ENCODE peak calls at places on chromosome 13, in seven cellular contexts. C, U, P, L, E, M and D are unnamed samples.

GRCh38 chr13:40508112-40508511 is 158.3 kb downstream of the FOXO1 start:
- DNase-seq in C (peak; percentile 77), U (no peak), P (no peak), L (no peak), E (no peak), M (no peak), D (no peak)

GRCh38 chr13:101576452-101576851 is 124.0 kb downstream of the ITGBL1 start:
- DNase-seq in C (peak; percentile 61), U (no peak), P (no peak), L (no peak), E (no peak), M (no peak), D (no peak)

GRCh38 chr13:52053460-52053859 is 29.0 kb downstream of the UTP14C start:
- DNase-seq in C (no peak), U (no peak), P (no peak), L (no peak), E (no peak), M (no peak), D (no peak)

GRCh38 chr13:73809561-73809960 is 324.6 kb downstream of the KLF12 start:
- DNase-seq in C (peak; percentile 77), U (no peak), P (no peak), L (no peak), E (no peak), M (no peak), D (no peak)

GRCh38 chr13:76937416-76937815 is 10.9 kb upstream of the ACOD1 start:
- DNase-seq in C (peak; percentile 95), U (no peak), P (no peak), L (no peak), E (no peak), M (no peak), D (no peak)

GRCh38 chr13:43058836-43059235 is 35.5 kb downstream of the DNAJC15 start:
- DNase-seq in C (peak; percentile 48), U (no peak), P (no peak), L (no peak), E (no peak), M (no peak), D (no peak)

GRCh38 chr13:21683034-21683733 is 12.3 kb downstream of the FGF9 start:
- DNase-seq in C (peak; percentile 89), U (no peak), P (no peak), L (no peak), E (peak; percentile 26), M (no peak), D (no peak)

GRCh38 chr13:87754097-87754496 is 82.9 kb downstream of the SLITRK5 start:
- DNase-seq in C (no peak), U (no peak), P (no peak), L (no peak), E (no peak), M (no peak), D (no peak)

GRCh38 chr13:26074706-26075105 is 22.9 kb upstream of the SHISA2 start:
- DNase-seq in C (peak; percentile 42), U (no peak), P (no peak), L (no peak), E (no peak), M (no peak), D (no peak)

GRCh38 chr13:42959615-42960014 is 32.4 kb downstream of the EPSTI1 start:
- DNase-seq in C (no peak), U (no peak), P (no peak), L (no peak), E (no peak), M (no peak), D (no peak)

GRCh38 chr13:41008349-41008980 is 10.7 kb downstream of the ELF1 start:
- DNase-seq in C (peak; percentile 54), U (no peak), P (no peak), L (no peak), E (no peak), M (no peak), D (no peak)

GRCh38 chr13:21616205-21616604 is 12.2 kb upstream of the MICU2 start:
- DNase-seq in C (no peak), U (no peak), P (no peak), L (no peak), E (no peak), M (no peak), D (no peak)

GRCh38 chr13:109383683-109384082 is 402.7 kb downstream of the IRS2 start:
- DNase-seq in C (peak; percentile 90), U (no peak), P (no peak), L (no peak), E (no peak), M (no peak), D (no peak)

GRCh38 chr13:37319041-37319443 is 213.6 kb upstream of the CSNK1A1L start:
- DNase-seq in C (peak; percentile 58), U (no peak), P (no peak), L (no peak), E (no peak), M (no peak), D (no peak)

GRCh38 chr13:41608779-41609178 is 151.4 kb downstream of the RGCC start:
- DNase-seq in C (peak; percentile 45), U (no peak), P (no peak), L (no peak), E (no peak), M (no peak), D (no peak)

GRCh38 chr13:73874460-73874859 is 259.7 kb downstream of the KLF12 start:
- DNase-seq in C (no peak), U (no peak), P (no peak), L (no peak), E (no peak), M (no peak), D (no peak)

GRCh38 chr13:101916108-101916757 is 463.8 kb downstream of the ITGBL1 start:
- DNase-seq in C (peak; percentile 14), U (no peak), P (no peak), L (no peak), E (peak; percentile 17), M (no peak), D (no peak)

GRCh38 chr13:48476215-48476614 is 56.7 kb downstream of the RCBTB2 start:
- DNase-seq in C (no peak), U (no peak), P (no peak), L (no peak), E (no peak), M (no peak), D (no peak)

GRCh38 chr13:111900390-111901180 is 166.4 kb upstream of the SOX1 start:
- DNase-seq in C (no peak), U (no peak), P (no peak), L (no peak), E (no peak), M (no peak), D (no peak)

GRCh38 chr13:24668955-24669354 is 11.3 kb upstream of the ATP12A start:
- DNase-seq in C (no peak), U (no peak), P (no peak), L (no peak), E (no peak), M (no peak), D (no peak)

GRCh38 chr13:24672141-24673132 is 7.8 kb upstream of the ATP12A start:
- DNase-seq in C (no peak), U (no peak), P (no peak), L (no peak), E (no peak), M (no peak), D (no peak)

GRCh38 chr13:24670174-24670573 is 10.0 kb upstream of the ATP12A start:
- DNase-seq in C (no peak), U (no peak), P (no peak), L (no peak), E (no peak), M (no peak), D (no peak)

GRCh38 chr13:24670927-24671326 is 9.3 kb upstream of the ATP12A start:
- DNase-seq in C (peak; percentile 20), U (no peak), P (no peak), L (no peak), E (no peak), M (no peak), D (no peak)

DNA sequence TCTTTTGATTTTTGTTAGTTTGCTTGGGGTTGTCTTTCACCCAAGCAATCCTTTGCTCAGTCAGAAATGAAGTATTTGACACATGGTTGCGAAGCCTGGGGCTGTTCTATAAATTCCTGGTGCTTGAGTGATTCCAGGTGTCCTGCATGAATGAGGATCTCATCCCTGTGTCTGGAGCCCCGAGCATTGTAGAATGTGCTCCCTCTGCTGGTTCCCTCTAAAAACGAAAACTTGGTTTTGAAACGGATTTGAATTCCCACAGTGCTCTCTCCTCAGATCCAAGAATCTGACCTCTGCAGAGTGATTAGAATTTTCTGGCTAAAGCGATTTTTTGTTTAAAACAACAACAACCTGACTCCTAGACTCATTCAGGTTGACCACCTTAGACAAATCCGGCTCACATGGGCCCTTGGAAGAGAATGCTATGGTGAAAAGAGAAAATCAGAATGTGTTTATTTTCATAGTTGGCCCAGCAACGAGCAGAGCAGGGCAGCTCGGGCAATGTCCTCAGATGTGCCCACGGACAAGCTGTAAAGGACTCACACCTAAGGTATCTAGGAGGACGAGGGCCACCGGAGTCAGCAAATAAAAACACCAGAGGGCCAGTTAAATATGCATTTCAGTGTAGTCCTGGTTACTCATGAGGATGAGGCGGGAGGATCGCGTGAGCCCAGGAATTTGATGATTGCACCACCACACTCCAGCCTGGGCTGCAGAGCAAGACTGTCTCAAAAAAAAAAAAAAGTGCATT is 8.7 kb upstream of the ATP12A start:
- DNase-seq in C (peak; percentile 81), U (no peak), P (no peak), L (no peak), E (no peak), M (no peak), D (no peak)
- H3K27ac ChIP-seq in C (peak overlapping the region; percentile 41), U (peak overlapping the region; percentile 21), P (peak overlapping the region; percentile 61), L (no peak overlapping the region), E (no peak overlapping the region), M (no peak overlapping the region), D (no peak overlapping the region)

GRCh38 chr13:113464476-113464875 is 11.2 kb upstream of the ADPRHL1 start:
- DNase-seq in C (no peak), U (no peak), P (no peak), L (no peak), E (no peak), M (no peak), D (no peak)
- H3K27ac ChIP-seq in C (no peak overlapping the region), U (no peak overlapping the region), P (no peak overlapping the region), L (no peak overlapping the region), E (no peak overlapping the region), M (no peak overlapping the region), D (no peak overlapping the region)

DNA sequence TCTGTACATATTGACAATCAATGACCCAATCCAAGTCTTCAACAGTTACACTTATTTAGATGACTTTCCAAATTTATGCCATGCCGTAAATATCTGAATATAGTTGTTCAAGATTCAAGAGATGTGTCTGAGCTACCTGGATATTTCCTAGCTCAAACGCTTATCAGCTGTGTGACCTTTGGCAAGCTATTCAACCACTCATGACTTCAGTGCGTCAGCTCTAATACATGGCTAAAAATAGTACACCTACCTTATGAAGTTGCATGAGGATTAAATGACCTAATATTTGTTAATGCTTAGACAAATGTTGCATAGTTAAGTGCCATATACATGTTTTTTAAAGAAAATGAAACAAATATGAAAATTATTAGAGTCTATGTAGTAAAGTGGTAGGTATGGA is 704.1 kb downstream of the OLFM4 start:
- DNase-seq in C (no peak), U (no peak), P (no peak), L (no peak), E (no peak), M (no peak), D (no peak)
- H3K27ac ChIP-seq in C (no peak overlapping the region), U (no peak overlapping the region), P (no peak overlapping the region), L (no peak overlapping the region), E (no peak overlapping the region), M (no peak overlapping the region), D (no peak overlapping the region)

GRCh38 chr13:80251403-80251802 is 89.5 kb downstream of the SPRY2 start:
- DNase-seq in C (peak; percentile 69), U (no peak), P (no peak), L (no peak), E (no peak), M (no peak), D (no peak)
- H3K27ac ChIP-seq in C (no peak overlapping the region), U (no peak overlapping the region), P (no peak overlapping the region), L (no peak overlapping the region), E (no peak overlapping the region), M (no peak overlapping the region), D (no peak overlapping the region)